ENCODE peak calls at places on chromosomes 2 and 18, in four cellular contexts. W, B, R and D are unnamed samples.

GRCh38 chr2:165390875-165391274 is 78.6 kb upstream of the CSRNP3 start:
- DNase-seq in W (no peak), B (no peak), R (no peak), D (no peak)

GRCh38 chr18:58671941-58672565 is 788 bp downstream of the MALT1 start:
- DNase-seq in W (peak; percentile 91), B (peak; percentile 42), R (no peak), D (peak; percentile 53)

GRCh38 chr18:6731197-6731596 is 1.7 kb downstream of the ARHGAP28 start:
- DNase-seq in W (peak; percentile 23), B (peak; percentile 69), R (no peak), D (peak; percentile 96)

GRCh38 chr18:80157708-80158343 is 48.8 kb downstream of the ADNP2 start:
- DNase-seq in W (peak; percentile 83), B (peak; percentile 82), R (peak; percentile 78), D (peak; percentile 74)

GRCh38 chr18:67243799-67244587 is 272.5 kb downstream of the DSEL start:
- DNase-seq in W (peak; percentile 38), B (peak; percentile 33), R (no peak), D (peak; percentile 30)

GRCh38 chr2:231961349-231962166 is at the start of gene DIS3L2:
- DNase-seq in W (peak; percentile 83), B (peak; percentile 83), R (peak; percentile 75), D (peak; percentile 75)

GRCh38 chr2:196987654-196988364 is 61.3 kb upstream of the PGAP1 start:
- DNase-seq in W (peak; percentile 96), B (peak; percentile 96), R (peak; percentile 68), D (peak; percentile 98)

GRCh38 chr2:176500921-176501320 is 231.7 kb downstream of the MTX2 start:
- DNase-seq in W (no peak), B (peak; percentile 50), R (no peak), D (peak; percentile 91)

GRCh38 chr2:56299166-56299806 is 115.5 kb downstream of the CCDC85A start:
- DNase-seq in W (no peak), B (peak; percentile 6), R (no peak), D (peak; percentile 33)

GRCh38 chr2:127640082-127641072 is 5.6 kb upstream of the GPR17 start:
- DNase-seq in W (no peak), B (no peak), R (no peak), D (no peak)

GRCh38 chr2:105772362-105772761 is 27.6 kb downstream of the NCK2 start:
- DNase-seq in W (no peak), B (no peak), R (no peak), D (no peak)

GRCh38 chr2:177282101-177282573 is 17.6 kb upstream of the NFE2L2 start:
- DNase-seq in W (no peak), B (peak; percentile 46), R (no peak), D (peak; percentile 34)

GRCh38 chr2:216023055-216023648 is 9.8 kb upstream of the MREG start:
- DNase-seq in W (peak; percentile 71), B (peak; percentile 66), R (no peak), D (peak; percentile 61)

GRCh38 chr2:112486895-112487294 is 4.9 kb downstream of the TTL start:
- DNase-seq in W (no peak), B (no peak), R (no peak), D (no peak)

GRCh38 chr18:79460445-79461300 is 64.9 kb downstream of the NFATC1 start:
- DNase-seq in W (no peak), B (no peak), R (no peak), D (no peak)

GRCh38 chr2:99085400-99085799 is 56.1 kb upstream of the C2orf15 start:
- DNase-seq in W (peak; percentile 33), B (peak; percentile 30), R (no peak), D (peak; percentile 26)

GRCh38 chr2:67510745-67511144 is 113.6 kb downstream of the ETAA1 start:
- DNase-seq in W (no peak), B (peak; percentile 90), R (no peak), D (peak; percentile 83)

GRCh38 chr2:232385660-232386489 is 7.3 kb downstream of the ALPP start:
- DNase-seq in W (no peak), B (peak; percentile 93), R (no peak), D (peak; percentile 53)

GRCh38 chr2:206083602-206084467 is 2.1 kb downstream of the INO80D start:
- DNase-seq in W (peak; percentile 32), B (peak; percentile 4), R (no peak), D (no peak)

GRCh38 chr2:176100547-176101140 is 1.0 kb downstream of the HOXD12 start:
- DNase-seq in W (no peak), B (no peak), R (no peak), D (no peak)

GRCh38 chr2:173982918-173983317 is 17.7 kb upstream of the SP3 start:
- DNase-seq in W (peak; percentile 93), B (peak; percentile 86), R (no peak), D (peak; percentile 83)

GRCh38 chr18:70663141-70663540 is 374.3 kb downstream of the SOCS6 start:
- DNase-seq in W (no peak), B (peak; percentile 9), R (no peak), D (peak; percentile 4)

GRCh38 chr18:7575465-7576026 is 8.4 kb downstream of the PTPRM start:
- DNase-seq in W (peak; percentile 49), B (peak; percentile 45), R (no peak), D (peak; percentile 73)

GRCh38 chr2:142668420-142668819 is 209.0 kb upstream of the KYNU start:
- DNase-seq in W (peak; percentile 56), B (no peak), R (no peak), D (no peak)

GRCh38 chr18:50986360-50987087 is 18.7 kb downstream of the ELAC1 start:
- DNase-seq in W (peak; percentile 20), B (no peak), R (no peak), D (peak; percentile 73)

GRCh38 chr2:174332607-174333001 is 2.1 kb upstream of the SP9 start:
- DNase-seq in W (no peak), B (no peak), R (no peak), D (no peak)

GRCh38 chr2:44596537-44597320 is 235.0 kb downstream of the CAMKMT start:
- DNase-seq in W (no peak), B (no peak), R (no peak), D (peak; percentile 65)

GRCh38 chr2:45763256-45763655 is 111.8 kb downstream of the PRKCE start:
- DNase-seq in W (no peak), B (no peak), R (no peak), D (peak; percentile 78)

GRCh38 chr2:24885221-24886113 is 34.6 kb downstream of the ADCY3 start:
- DNase-seq in W (no peak), B (peak; percentile 17), R (no peak), D (no peak)

GRCh38 chr2:5740853-5741252 is 48.7 kb downstream of the SOX11 start:
- DNase-seq in W (no peak), B (no peak), R (no peak), D (no peak)

GRCh38 chr2:18299423-18300212 is 260.8 kb downstream of the RDH14 start:
- DNase-seq in W (peak; percentile 93), B (peak; percentile 89), R (no peak), D (peak; percentile 53)

GRCh38 chr18:812123-812672 is at the start of gene YES1:
- DNase-seq in W (peak; percentile 85), B (peak; percentile 85), R (peak; percentile 72), D (peak; percentile 58)

GRCh38 chr2:212037062-212037461 is 501.5 kb downstream of the ERBB4 start:
- DNase-seq in W (no peak), B (no peak), R (no peak), D (no peak)

GRCh38 chr2:95029898-95030341 is 4.4 kb downstream of the MAL start:
- DNase-seq in W (no peak), B (no peak), R (no peak), D (no peak)

GRCh38 chr2:136116813-136117390 is 1.0 kb downstream of the CXCR4 start:
- DNase-seq in W (no peak), B (no peak), R (no peak), D (no peak)

DNA sequence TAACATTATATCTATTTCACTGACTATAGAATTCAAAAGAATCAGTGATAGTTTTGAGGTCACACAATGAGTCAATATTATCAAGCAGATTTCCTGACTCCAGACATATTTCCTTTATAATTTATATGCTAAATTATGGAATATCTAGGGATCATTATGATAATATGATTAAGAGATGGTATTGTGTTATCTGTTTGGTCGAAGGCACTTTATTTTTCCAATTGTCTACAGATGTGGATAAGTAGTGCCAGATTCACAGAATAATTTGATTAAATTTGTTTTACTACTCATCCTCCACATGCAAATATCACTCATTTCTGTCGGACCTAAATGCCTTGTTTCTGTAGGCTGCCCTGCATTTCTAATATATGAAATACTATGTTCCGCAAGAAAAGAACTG is 4.4 kb downstream of the ZNF804A start:
- DNase-seq in W (no peak), B (no peak), R (no peak), D (no peak)
- H3K4me3 ChIP-seq in W (no peak overlapping the region), B (no peak overlapping the region), R (no peak overlapping the region), D (no peak overlapping the region)

DNA sequence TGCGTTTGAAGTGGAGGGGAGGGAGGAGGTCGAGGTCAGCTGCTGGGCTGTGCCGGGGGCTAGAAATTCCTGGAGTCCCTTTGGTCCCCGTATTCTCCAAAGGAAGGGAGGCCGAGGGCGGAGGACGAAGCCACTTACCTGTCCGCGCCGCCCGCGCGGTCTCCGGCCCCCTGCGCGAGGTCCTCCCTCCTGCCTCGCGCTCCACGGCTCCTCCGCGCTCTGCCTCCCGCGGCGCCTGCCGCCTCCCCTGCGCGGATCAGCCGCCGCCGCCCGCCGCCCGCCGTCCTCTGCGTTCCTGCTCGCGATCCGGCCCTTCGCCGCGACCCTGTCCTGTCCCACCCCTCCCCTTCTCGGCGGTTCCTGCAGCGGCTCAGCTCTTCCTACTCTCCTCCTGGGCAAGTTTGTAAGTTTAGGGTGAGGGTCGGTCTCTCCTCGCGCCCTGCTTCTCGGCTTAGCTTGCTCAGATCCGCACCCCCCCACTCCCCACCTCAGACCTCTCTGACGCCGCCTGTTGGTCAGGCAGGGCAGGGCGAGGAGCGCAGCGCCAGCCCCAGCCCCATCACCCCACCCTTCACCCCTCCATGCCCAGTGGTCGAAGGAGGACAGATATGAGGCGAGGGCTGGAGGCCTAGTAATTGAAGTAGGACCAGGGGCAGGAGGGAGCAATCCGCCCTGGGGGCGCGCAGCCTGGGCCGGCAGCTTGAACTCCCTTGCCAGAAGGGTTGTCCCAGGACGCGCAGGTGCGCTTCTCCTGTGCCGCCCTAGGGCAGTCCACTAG is 9.7 kb upstream of the SKOR2 start:
- DNase-seq in W (no peak), B (no peak), R (no peak), D (no peak)
- TF ChIP-seq CTCF in W (no peak), B (peak; percentile 3), R (no peak), D (no peak)

GRCh38 chr2:26757873-26758789 is 6.0 kb upstream of the SLC35F6 start:
- DNase-seq in W (peak; percentile 96), B (peak; percentile 99), R (peak; percentile 72), D (peak; percentile 99)
- H3K4me3 ChIP-seq in W (no peak overlapping the region), B (no peak overlapping the region), R (no peak overlapping the region), D (no peak overlapping the region)

DNA sequence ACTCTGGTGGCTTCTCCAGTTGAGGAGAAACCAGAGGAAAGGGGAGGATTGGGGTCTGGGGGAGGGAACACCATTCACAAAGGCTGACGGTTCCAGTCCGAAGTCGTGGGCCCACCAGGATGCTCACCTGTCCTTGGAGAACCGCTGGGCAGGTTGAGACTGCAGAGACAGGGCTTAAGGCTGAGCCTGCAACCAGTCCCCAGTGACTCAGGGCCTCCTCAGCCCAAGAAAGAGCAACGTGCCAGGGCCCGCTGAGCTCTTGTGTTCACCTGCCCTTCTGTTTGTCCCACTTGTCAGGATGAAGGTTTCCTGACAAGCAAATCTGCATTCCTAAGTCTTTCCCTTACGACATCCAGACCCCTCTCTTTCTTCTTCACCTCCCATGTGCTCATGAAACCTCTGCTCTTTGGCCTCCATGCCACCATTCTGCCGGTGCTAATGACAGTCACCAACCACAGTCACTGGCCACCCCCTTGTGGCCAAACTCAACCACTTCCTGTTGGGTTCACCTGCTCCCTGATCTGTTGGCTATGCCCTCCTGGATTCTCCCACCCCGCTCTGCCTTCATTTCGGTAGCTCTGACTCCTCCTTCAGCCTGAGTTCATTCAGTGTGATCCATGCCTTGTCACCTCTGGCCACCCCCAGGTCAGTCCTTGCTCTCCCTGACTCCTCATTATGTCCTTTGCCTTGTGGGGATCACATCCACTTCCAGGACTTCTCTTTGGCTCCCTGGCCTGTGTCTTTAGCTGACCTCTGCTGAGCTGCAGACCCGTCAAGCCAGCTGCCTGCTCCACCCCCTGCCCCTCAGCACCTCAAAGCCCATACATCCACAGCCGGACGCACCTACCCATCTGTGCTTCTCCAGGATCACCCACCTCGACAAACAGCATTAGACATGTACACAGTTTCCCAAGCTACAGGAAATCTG is 17.6 kb downstream of the EMX1 start:
- DNase-seq in W (peak; percentile 98), B (no peak), R (no peak), D (no peak)
- TF ChIP-seq CTCF in W (peak; percentile 50), B (peak; percentile 2), R (no peak), D (peak; percentile 13)